ENCODE peak calls at places on chromosomes 12 and 14, in nine cellular contexts. One of them, this sample, is unnamed.

GRCh38 chr14:105420141-105420975 is 731 bp downstream of the MTA1 start:
- DNase-seq in activated gamma-delta T cell treated with anti-CD3 and anti-CD28 coated beads, Interleukin-2, amount 50 U/mL, for 16 hours: no peak
- DNase-seq in EL: no peak
- DNase-seq in left lung: no peak
- DNase-seq in activated T-helper 1 cell treated with anti-CD3 and anti-CD28 coated beads, Interleukin-2, amount 50 U/mL, for 16 hours: no peak
- DNase-seq in cardiac muscle cell: no peak
- DNase-seq in Kasumi-1: no peak
- DNase-seq in non-pigmented ciliary epithelial cell: no peak
- DNase-seq in mesendoderm: no peak
- DNase-seq in this sample: no peak

GRCh38 chr12:53052419-53053222 is 2.8 kb downstream of the TNS2 start:
- DNase-seq in mesendoderm: no peak
- DNase-seq in left lung: peak
- DNase-seq in activated T-helper 1 cell treated with anti-CD3 and anti-CD28 coated beads, Interleukin-2, amount 50 U/mL, for 16 hours: no peak
- DNase-seq in non-pigmented ciliary epithelial cell: no peak
- DNase-seq in Kasumi-1: no peak
- DNase-seq in cardiac muscle cell: peak
- DNase-seq in activated gamma-delta T cell treated with anti-CD3 and anti-CD28 coated beads, Interleukin-2, amount 50 U/mL, for 16 hours: no peak
- DNase-seq in EL: peak
- DNase-seq in this sample: no peak

GRCh38 chr12:42588308-42588836 is 1.2 kb downstream of the PRICKLE1 start:
- DNase-seq in activated T-helper 1 cell treated with anti-CD3 and anti-CD28 coated beads, Interleukin-2, amount 50 U/mL, for 16 hours: no peak
- DNase-seq in mesendoderm: no peak
- DNase-seq in Kasumi-1: no peak
- DNase-seq in non-pigmented ciliary epithelial cell: no peak
- DNase-seq in cardiac muscle cell: peak
- DNase-seq in left lung: no peak
- DNase-seq in EL: peak
- DNase-seq in activated gamma-delta T cell treated with anti-CD3 and anti-CD28 coated beads, Interleukin-2, amount 50 U/mL, for 16 hours: no peak
- DNase-seq in this sample: no peak

GRCh38 chr14:104551851-104552737 is 27.5 kb upstream of the C14orf180 start:
- DNase-seq in non-pigmented ciliary epithelial cell: no peak
- DNase-seq in activated gamma-delta T cell treated with anti-CD3 and anti-CD28 coated beads, Interleukin-2, amount 50 U/mL, for 16 hours: no peak
- DNase-seq in cardiac muscle cell: no peak
- DNase-seq in activated T-helper 1 cell treated with anti-CD3 and anti-CD28 coated beads, Interleukin-2, amount 50 U/mL, for 16 hours: no peak
- DNase-seq in EL: no peak
- DNase-seq in Kasumi-1: no peak
- DNase-seq in mesendoderm: peak
- DNase-seq in left lung: peak
- DNase-seq in this sample: no peak

GRCh38 chr12:13864081-13864673 is 117.2 kb downstream of the GRIN2B start:
- DNase-seq in activated gamma-delta T cell treated with anti-CD3 and anti-CD28 coated beads, Interleukin-2, amount 50 U/mL, for 16 hours: no peak
- DNase-seq in non-pigmented ciliary epithelial cell: peak
- DNase-seq in cardiac muscle cell: peak
- DNase-seq in EL: peak
- DNase-seq in Kasumi-1: peak
- DNase-seq in mesendoderm: peak
- DNase-seq in activated T-helper 1 cell treated with anti-CD3 and anti-CD28 coated beads, Interleukin-2, amount 50 U/mL, for 16 hours: peak
- DNase-seq in left lung: peak
- DNase-seq in this sample: peak

GRCh38 chr12:58919271-58920101 is 818 bp downstream of the LRIG3 start:
- DNase-seq in Kasumi-1: no peak
- DNase-seq in mesendoderm: peak
- DNase-seq in activated gamma-delta T cell treated with anti-CD3 and anti-CD28 coated beads, Interleukin-2, amount 50 U/mL, for 16 hours: no peak
- DNase-seq in non-pigmented ciliary epithelial cell: no peak
- DNase-seq in cardiac muscle cell: peak
- DNase-seq in EL: peak
- DNase-seq in left lung: peak
- DNase-seq in activated T-helper 1 cell treated with anti-CD3 and anti-CD28 coated beads, Interleukin-2, amount 50 U/mL, for 16 hours: no peak
- DNase-seq in this sample: peak

GRCh38 chr14:65131176-65131765 is 29.0 kb upstream of the MAX start:
- DNase-seq in activated gamma-delta T cell treated with anti-CD3 and anti-CD28 coated beads, Interleukin-2, amount 50 U/mL, for 16 hours: no peak
- DNase-seq in left lung: no peak
- DNase-seq in Kasumi-1: no peak
- DNase-seq in EL: peak
- DNase-seq in mesendoderm: no peak
- DNase-seq in cardiac muscle cell: no peak
- DNase-seq in activated T-helper 1 cell treated with anti-CD3 and anti-CD28 coated beads, Interleukin-2, amount 50 U/mL, for 16 hours: no peak
- DNase-seq in non-pigmented ciliary epithelial cell: peak
- DNase-seq in this sample: peak

GRCh38 chr12:124842073-124842749 is 21.5 kb downstream of the SCARB1 start:
- DNase-seq in Kasumi-1: no peak
- DNase-seq in activated T-helper 1 cell treated with anti-CD3 and anti-CD28 coated beads, Interleukin-2, amount 50 U/mL, for 16 hours: no peak
- DNase-seq in non-pigmented ciliary epithelial cell: no peak
- DNase-seq in mesendoderm: no peak
- DNase-seq in activated gamma-delta T cell treated with anti-CD3 and anti-CD28 coated beads, Interleukin-2, amount 50 U/mL, for 16 hours: no peak
- DNase-seq in left lung: no peak
- DNase-seq in cardiac muscle cell: peak
- DNase-seq in EL: no peak
- DNase-seq in this sample: no peak

GRCh38 chr14:101889898-101890297 is 74.5 kb upstream of the DYNC1H1 start:
- DNase-seq in mesendoderm: peak
- DNase-seq in cardiac muscle cell: peak
- DNase-seq in activated T-helper 1 cell treated with anti-CD3 and anti-CD28 coated beads, Interleukin-2, amount 50 U/mL, for 16 hours: no peak
- DNase-seq in non-pigmented ciliary epithelial cell: no peak
- DNase-seq in Kasumi-1: peak
- DNase-seq in left lung: no peak
- DNase-seq in activated gamma-delta T cell treated with anti-CD3 and anti-CD28 coated beads, Interleukin-2, amount 50 U/mL, for 16 hours: no peak
- DNase-seq in EL: no peak
- DNase-seq in this sample: peak

GRCh38 chr12:110122929-110123328 is 1.2 kb upstream of the IFT81 start:
- DNase-seq in Kasumi-1: no peak
- DNase-seq in activated T-helper 1 cell treated with anti-CD3 and anti-CD28 coated beads, Interleukin-2, amount 50 U/mL, for 16 hours: no peak
- DNase-seq in activated gamma-delta T cell treated with anti-CD3 and anti-CD28 coated beads, Interleukin-2, amount 50 U/mL, for 16 hours: no peak
- DNase-seq in cardiac muscle cell: no peak
- DNase-seq in EL: no peak
- DNase-seq in mesendoderm: no peak
- DNase-seq in non-pigmented ciliary epithelial cell: no peak
- DNase-seq in left lung: no peak
- DNase-seq in this sample: no peak

GRCh38 chr14:30974628-30975027 is 50.8 kb upstream of the AP4S1 start:
- DNase-seq in cardiac muscle cell: peak
- DNase-seq in activated gamma-delta T cell treated with anti-CD3 and anti-CD28 coated beads, Interleukin-2, amount 50 U/mL, for 16 hours: no peak
- DNase-seq in left lung: no peak
- DNase-seq in Kasumi-1: no peak
- DNase-seq in non-pigmented ciliary epithelial cell: no peak
- DNase-seq in mesendoderm: no peak
- DNase-seq in activated T-helper 1 cell treated with anti-CD3 and anti-CD28 coated beads, Interleukin-2, amount 50 U/mL, for 16 hours: no peak
- DNase-seq in EL: peak
- DNase-seq in this sample: no peak

GRCh38 chr12:112941528-112942335 is 3.5 kb downstream of the OAS3 start:
- DNase-seq in non-pigmented ciliary epithelial cell: no peak
- DNase-seq in left lung: no peak
- DNase-seq in activated T-helper 1 cell treated with anti-CD3 and anti-CD28 coated beads, Interleukin-2, amount 50 U/mL, for 16 hours: no peak
- DNase-seq in cardiac muscle cell: no peak
- DNase-seq in activated gamma-delta T cell treated with anti-CD3 and anti-CD28 coated beads, Interleukin-2, amount 50 U/mL, for 16 hours: no peak
- DNase-seq in mesendoderm: no peak
- DNase-seq in EL: peak
- DNase-seq in Kasumi-1: no peak
- DNase-seq in this sample: no peak

GRCh38 chr12:76927170-76927784 is 48.5 kb upstream of the CSRP2 start:
- DNase-seq in activated gamma-delta T cell treated with anti-CD3 and anti-CD28 coated beads, Interleukin-2, amount 50 U/mL, for 16 hours: no peak
- DNase-seq in activated T-helper 1 cell treated with anti-CD3 and anti-CD28 coated beads, Interleukin-2, amount 50 U/mL, for 16 hours: no peak
- DNase-seq in left lung: no peak
- DNase-seq in Kasumi-1: peak
- DNase-seq in non-pigmented ciliary epithelial cell: no peak
- DNase-seq in mesendoderm: peak
- DNase-seq in cardiac muscle cell: peak
- DNase-seq in EL: peak
- DNase-seq in this sample: peak